ENCODE peak calls at places on chromosomes 6 and 20, in seven cellular contexts. E is NB4, P is transverse colon, O is endothelial cell, N is DND-41, V is ovary, K is WTC11. C is an unnamed sample.

GRCh38 chr20:45867811-45868176 is 10.4 kb downstream of the ZSWIM3 start:
- DNase-seq in V (no peak), O (no peak), P (no peak), K (no peak), E (no peak), N (no peak), C (peak; percentile 87)

GRCh38 chr20:42979720-42980119 is 210.0 kb downstream of the PTPRT start:
- DNase-seq in K (no peak), N (no peak), O (no peak), V (no peak), E (no peak), P (no peak), C (no peak)

GRCh38 chr6:16849280-16850210 is 88.3 kb upstream of the ATXN1 start:
- DNase-seq in N (no peak), K (no peak), E (peak; percentile 92), O (no peak), P (peak; percentile 9), V (no peak), C (peak; percentile 87)

GRCh38 chr6:25590986-25591385 is 61.0 kb upstream of the SCGN start:
- DNase-seq in V (no peak), K (no peak), P (no peak), E (no peak), N (no peak), O (no peak), C (no peak)

GRCh38 chr6:19024737-19025136 is 637.6 kb downstream of the RNF144B start:
- DNase-seq in E (peak; percentile 45), V (no peak), K (peak; percentile 43), P (no peak), N (peak; percentile 5), O (peak; percentile 52), C (peak; percentile 1)

GRCh38 chr6:102118034-102118433 is 724.5 kb downstream of the GRIK2 start:
- DNase-seq in E (no peak), P (no peak), K (no peak), O (no peak), N (no peak), V (no peak), C (no peak)

GRCh38 chr6:155185544-155185943 is 78.3 kb upstream of the CLDN20 start:
- DNase-seq in V (no peak), P (peak; percentile 52), E (no peak), K (peak; percentile 60), N (no peak), O (no peak), C (peak; percentile 41)

GRCh38 chr20:56391037-56391436 is 978 bp downstream of the AURKA start:
- DNase-seq in K (no peak), V (no peak), P (no peak), E (peak; percentile 54), O (no peak), N (peak; percentile 12), C (no peak)

GRCh38 chr6:13813621-13814175 is 659 bp downstream of the MCUR1 start:
- DNase-seq in O (peak; percentile 80), E (peak; percentile 78), V (peak; percentile 69), N (peak; percentile 74), P (peak; percentile 77), K (peak; percentile 84), C (peak; percentile 36)

GRCh38 chr6:8080338-8081151 is 16.4 kb upstream of the BLOC1S5 start:
- DNase-seq in O (no peak), V (no peak), E (peak; percentile 82), N (no peak), P (no peak), K (no peak), C (peak; percentile 25)

GRCh38 chr20:54257090-54257816 is 49.4 kb downstream of the PFDN4 start:
- DNase-seq in V (no peak), N (no peak), K (no peak), P (no peak), E (no peak), O (no peak), C (peak; percentile 54)

GRCh38 chr6:138654715-138655634 is 118.6 kb upstream of the CCDC28A start:
- DNase-seq in K (no peak), E (peak; percentile 41), N (no peak), V (no peak), O (no peak), P (no peak), C (peak; percentile 5)

GRCh38 chr6:134199848-134200606 is 117.9 kb downstream of the SGK1 start:
- DNase-seq in O (no peak), K (no peak), N (no peak), P (no peak), V (no peak), E (no peak), C (no peak)

GRCh38 chr6:32825966-32826365 is 9.2 kb upstream of the HLA-DOB start:
- DNase-seq in V (no peak), N (no peak), O (no peak), E (peak; percentile 29), P (no peak), K (no peak), C (peak; percentile 44)

GRCh38 chr6:111737065-111737521 is 131.4 kb upstream of the TRAF3IP2 start:
- DNase-seq in N (no peak), E (no peak), O (no peak), P (no peak), K (no peak), V (no peak), C (peak; percentile 60)

GRCh38 chr20:62804632-62805364 is at the start of gene OGFR:
- DNase-seq in N (peak; percentile 87), E (peak; percentile 83), K (peak; percentile 63), O (peak; percentile 53), P (peak; percentile 78), V (peak; percentile 81), C (no peak)

GRCh38 chr6:40755046-40755681 is 168.0 kb upstream of the LRFN2 start:
- DNase-seq in O (no peak), V (peak; percentile 21), N (no peak), K (no peak), E (no peak), P (no peak), C (no peak)

GRCh38 chr6:130888246-130888645 is 61.0 kb downstream of the SMLR1 start:
- DNase-seq in V (no peak), O (no peak), P (no peak), N (no peak), E (no peak), K (no peak), C (no peak)

GRCh38 chr6:24658573-24659511 is 7.9 kb downstream of the TDP2 start:
- DNase-seq in V (no peak), K (no peak), N (no peak), P (peak; percentile 56), O (no peak), E (no peak), C (peak; percentile 64)

DNA sequence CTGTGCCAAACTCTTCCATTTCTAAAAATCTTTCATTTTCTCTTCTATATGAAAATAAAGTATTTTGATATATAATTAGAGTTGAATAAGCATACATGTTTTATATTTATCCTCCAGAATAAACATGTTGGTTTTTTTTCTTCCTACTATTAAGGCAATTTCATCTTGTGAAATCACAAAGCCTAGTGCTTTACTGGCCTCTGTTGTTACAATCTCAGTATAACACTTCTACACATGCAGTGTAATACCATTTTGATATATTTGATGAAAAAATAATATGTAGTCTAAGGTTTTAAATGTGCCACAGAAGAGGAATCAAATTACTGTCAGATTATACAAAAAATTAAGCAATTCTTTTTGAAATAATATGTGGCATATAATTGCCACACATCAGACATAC is 225.3 kb upstream of the MANEA start:
- DNase-seq in K (no peak), N (no peak), P (no peak), E (no peak), O (no peak), V (no peak), C (no peak)
- TF ChIP-seq CTCF in K (no peak), N (no peak), P (no peak), E (no peak), O (no peak), V (no peak), C (no peak)

GRCh38 chr20:47521059-47521808 is 19.5 kb downstream of the NCOA3 start:
- DNase-seq in E (no peak), K (peak; percentile 72), P (no peak), O (no peak), V (no peak), N (no peak), C (no peak)
- TF ChIP-seq CTCF in E (peak; percentile 21), K (peak; percentile 65), P (no peak), O (peak; percentile 27), V (no peak), N (peak; percentile 24), C (peak; percentile 62)

DNA sequence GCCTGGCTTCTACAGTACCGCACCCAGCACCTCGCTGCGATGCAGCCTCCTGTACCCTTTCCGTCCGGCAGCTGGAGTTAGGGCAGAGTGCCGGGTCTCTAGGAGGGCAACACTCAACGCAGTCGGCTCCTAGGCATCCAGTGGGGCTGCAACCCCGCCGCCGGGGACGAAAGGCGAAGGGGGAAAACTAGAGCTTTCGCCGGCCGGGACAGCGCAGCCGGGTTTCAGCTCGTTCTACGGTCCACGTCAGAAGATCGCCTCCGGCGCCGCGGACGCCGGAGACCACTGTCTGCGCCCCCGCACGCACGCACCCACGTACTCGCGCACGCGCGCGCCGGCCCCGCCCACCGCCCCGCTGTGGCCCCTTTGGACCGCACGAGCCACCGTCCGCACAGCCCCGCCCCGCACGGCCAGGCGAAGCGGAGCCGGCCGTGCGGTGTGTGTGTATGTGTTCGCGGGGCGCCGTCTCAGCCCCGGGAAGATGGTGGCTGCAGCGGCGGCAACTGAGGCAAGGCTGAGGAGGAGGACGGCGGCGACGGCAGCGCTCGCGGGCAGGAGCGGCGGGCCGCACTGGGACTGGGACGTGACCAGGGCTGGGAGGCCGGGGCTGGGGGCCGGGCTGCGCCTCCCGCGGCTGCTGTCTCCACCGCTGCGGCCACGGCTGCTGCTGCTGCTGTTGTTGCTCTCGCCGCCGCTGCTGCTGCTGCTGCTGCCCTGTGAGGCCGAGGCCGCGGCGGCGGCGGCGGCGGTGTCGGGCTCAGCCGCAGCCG is at the start of gene ATRN:
- DNase-seq in V (peak; percentile 97), N (peak; percentile 87), K (peak; percentile 82), E (peak; percentile 95), P (peak; percentile 89), O (peak; percentile 90), C (peak; percentile 83)
- TF ChIP-seq CTCF in V (no peak), N (no peak), K (no peak), E (no peak), P (no peak), O (no peak), C (no peak)

GRCh38 chr20:16666272-16666671 is 63.6 kb upstream of the SNRPB2 start:
- DNase-seq in E (no peak), K (no peak), P (no peak), V (no peak), O (no peak), N (no peak), C (no peak)
- TF ChIP-seq CTCF in E (no peak), K (no peak), P (no peak), V (no peak), O (peak; percentile 30), N (peak; percentile 26), C (no peak)

GRCh38 chr6:52573295-52573694 is 3.6 kb downstream of the TRAM2 start:
- DNase-seq in P (no peak), E (no peak), N (no peak), V (no peak), O (no peak), K (no peak), C (peak; percentile 43)
- TF ChIP-seq CTCF in P (no peak), E (no peak), N (no peak), V (no peak), O (no peak), K (no peak), C (peak; percentile 61)

C was measured in HFFc6.